ENCODE peak calls at places on chromosomes 12 and 14, in ten cellular contexts. C, E, N, A, O, V, L, Q, W and R are unnamed samples.

GRCh38 chr12:48032597-48032996 is 28.3 kb upstream of the COL2A1 start:
- DNase-seq in C (no peak), E (no peak), N (no peak), A (no peak), O (no peak), V (no peak), L (no peak), Q (no peak), W (no peak), R (no peak)

GRCh38 chr12:47121146-47121545 is 41.4 kb upstream of the AMIGO2 start:
- DNase-seq in C (no peak), E (peak), N (no peak), A (no peak), O (no peak), V (no peak), L (no peak), Q (no peak), W (no peak), R (peak)

GRCh38 chr12:93127582-93128331 is 198.7 kb upstream of the EEA1 start:
- DNase-seq in C (peak), E (peak), N (no peak), A (no peak), O (no peak), V (peak), L (peak), Q (peak), W (peak), R (peak)

GRCh38 chr12:119902084-119902509 is 25.0 kb upstream of the CIT start:
- DNase-seq in C (peak), E (peak), N (peak), A (peak), O (peak), V (no peak), L (peak), Q (peak), W (peak), R (peak)

GRCh38 chr12:50102186-50102585 is 1.6 kb upstream of the GPD1 start:
- DNase-seq in C (no peak), E (no peak), N (no peak), A (no peak), O (peak), V (no peak), L (no peak), Q (no peak), W (no peak), R (no peak)

GRCh38 chr14:87898301-87898700 is 94.7 kb downstream of the GALC start:
- DNase-seq in C (no peak), E (no peak), N (no peak), A (no peak), O (no peak), V (no peak), L (no peak), Q (no peak), W (no peak), R (no peak)

GRCh38 chr14:66802962-66803361 is 295.0 kb downstream of the GPHN start:
- DNase-seq in C (no peak), E (no peak), N (no peak), A (no peak), O (no peak), V (no peak), L (peak), Q (no peak), W (no peak), R (no peak)

GRCh38 chr12:131912526-131913274 is 16.4 kb upstream of the PUS1 start:
- DNase-seq in C (no peak), E (peak), N (peak), A (no peak), O (peak), V (peak), L (peak), Q (peak), W (no peak), R (peak)

GRCh38 chr12:29581641-29582040 is 84.2 kb upstream of the OVCH1 start:
- DNase-seq in C (no peak), E (peak), N (no peak), A (no peak), O (no peak), V (no peak), L (no peak), Q (no peak), W (no peak), R (peak)

GRCh38 chr14:105578070-105578469 is 51.7 kb downstream of the TMEM121 start:
- DNase-seq in C (no peak), E (no peak), N (no peak), A (no peak), O (no peak), V (no peak), L (no peak), Q (no peak), W (no peak), R (no peak)

GRCh38 chr12:50043308-50043707 is 14.1 kb upstream of the ASIC1 start:
- DNase-seq in C (no peak), E (no peak), N (no peak), A (no peak), O (no peak), V (no peak), L (no peak), Q (no peak), W (no peak), R (no peak)

GRCh38 chr12:89901319-89901718 is 192.7 kb upstream of the ATP2B1 start:
- DNase-seq in C (no peak), E (no peak), N (no peak), A (no peak), O (no peak), V (no peak), L (no peak), Q (no peak), W (no peak), R (no peak)

GRCh38 chr12:124906606-124907261 is 7.7 kb downstream of the UBC start:
- DNase-seq in C (no peak), E (peak), N (peak), A (no peak), O (no peak), V (peak), L (no peak), Q (peak), W (no peak), R (peak)

GRCh38 chr14:78737116-78737515 is 566.9 kb downstream of the NRXN3 start:
- DNase-seq in C (no peak), E (no peak), N (no peak), A (no peak), O (no peak), V (no peak), L (no peak), Q (no peak), W (no peak), R (no peak)

GRCh38 chr12:63779498-63780481 is at the start of gene RXYLT1:
- DNase-seq in C (peak), E (peak), N (peak), A (peak), O (peak), V (peak), L (peak), Q (peak), W (peak), R (peak)

GRCh38 chr12:32548691-32549412 is 130.2 kb upstream of the DNM1L start:
- DNase-seq in C (no peak), E (peak), N (no peak), A (no peak), O (no peak), V (peak), L (no peak), Q (peak), W (no peak), R (peak)

GRCh38 chr12:66119870-66120241 is 10.7 kb downstream of the LLPH start:
- DNase-seq in C (no peak), E (no peak), N (no peak), A (no peak), O (no peak), V (no peak), L (peak), Q (no peak), W (no peak), R (no peak)

GRCh38 chr12:91316825-91317224 is 134.2 kb upstream of the DCN start:
- DNase-seq in C (no peak), E (peak), N (no peak), A (no peak), O (no peak), V (no peak), L (no peak), Q (no peak), W (no peak), R (no peak)